ENCODE peak calls at places on chromosomes 13 and 19, in ten cellular contexts. K is activated naive CD4-positive, alpha-beta T cell; J is T-helper 17 cell; H is kidney tubule cell; R is RWPE1; Q is NCI-H2029 treated with DMSO at 0.1 percent for 48 hours; P is AG08395; D is activated CD8-positive, alpha-beta memory T cell treated with anti-CD3 and anti-CD28 coated beads for 1 hour; C is stimulated activated CD8-positive, alpha-beta memory T cell treated with anti-CD3 and anti-CD28 coated beads, Interleukin-15, amount 100 ng/mL, for 24 hours; V is left ventricle myocardium inferior. E is an unnamed sample.

GRCh38 chr13:113052206-113052605 is 53.4 kb upstream of the F7 start:
- DNase-seq in P (no peak), H (no peak), J (no peak), D (no peak), K (no peak), R (no peak), C (no peak), V (no peak), Q (no peak), E (no peak)

GRCh38 chr13:75175575-75175974 is 306.4 kb downstream of the TBC1D4 start:
- DNase-seq in V (no peak), J (no peak), D (no peak), H (no peak), K (no peak), C (no peak), R (no peak), P (no peak), Q (no peak), E (no peak)

GRCh38 chr19:35262101-35262761 is 6.5 kb upstream of the USF2 start:
- DNase-seq in D (no peak), V (no peak), Q (no peak), K (no peak), H (no peak), R (no peak), C (no peak), P (no peak), J (no peak), E (no peak)

GRCh38 chr13:75055296-75055695 is 426.7 kb downstream of the TBC1D4 start:
- DNase-seq in H (no peak), Q (no peak), J (no peak), K (no peak), P (no peak), D (no peak), V (no peak), R (no peak), C (no peak), E (no peak)

GRCh38 chr19:34171539-34171876 is 796 bp upstream of the LSM14A start:
- DNase-seq in J (no peak), P (peak; percentile 67), V (no peak), Q (peak; percentile 27), R (peak; percentile 64), H (peak; percentile 32), K (no peak), D (no peak), C (peak; percentile 20), E (no peak)

GRCh38 chr19:34041922-34042521 is 130.3 kb upstream of the LSM14A start:
- DNase-seq in P (peak; percentile 36), R (no peak), D (peak; percentile 63), H (peak; percentile 54), J (peak; percentile 48), K (peak; percentile 60), C (peak; percentile 62), Q (no peak), V (peak; percentile 59), E (peak; percentile 48)

GRCh38 chr13:53921473-53921872 is 892.9 kb downstream of the OLFM4 start:
- DNase-seq in J (no peak), C (no peak), P (no peak), D (no peak), H (no peak), V (no peak), K (no peak), R (no peak), Q (no peak), E (no peak)

GRCh38 chr13:44967656-44968451 is 21.4 kb downstream of the NUFIP1 start:
- DNase-seq in C (no peak), Q (no peak), R (no peak), V (no peak), H (no peak), P (peak; percentile 10), D (no peak), K (no peak), J (no peak), E (no peak)

GRCh38 chr13:23790591-23791170 is 98.5 kb downstream of the MIPEP start:
- DNase-seq in H (no peak), D (no peak), C (no peak), K (no peak), J (no peak), Q (no peak), P (peak; percentile 84), V (no peak), R (no peak), E (no peak)

GRCh38 chr13:20334309-20334708 is 102.2 kb upstream of the GJB6 start:
- DNase-seq in H (no peak), V (no peak), P (no peak), J (no peak), R (no peak), C (no peak), Q (no peak), D (no peak), K (no peak), E (no peak)

GRCh38 chr13:77529501-77529840 is 6.0 kb upstream of the SCEL start:
- DNase-seq in D (no peak), V (no peak), C (no peak), P (no peak), Q (no peak), H (no peak), J (no peak), R (no peak), K (no peak), E (no peak)

GRCh38 chr19:46513461-46514236 is 18.0 kb upstream of the PNMA8B start:
- DNase-seq in Q (peak; percentile 35), H (peak; percentile 66), P (peak; percentile 88), R (peak; percentile 63), C (peak; percentile 85), D (peak; percentile 80), K (peak; percentile 84), V (peak; percentile 78), J (no peak), E (peak; percentile 81)

GRCh38 chr13:21118180-21118579 is 56.8 kb upstream of the LATS2 start:
- DNase-seq in C (no peak), J (no peak), K (no peak), Q (no peak), V (no peak), H (no peak), R (no peak), P (no peak), D (no peak), E (no peak)

GRCh38 chr19:48991011-48991609 is 2.0 kb downstream of the GYS1 start:
- DNase-seq in K (no peak), R (no peak), P (no peak), D (no peak), H (no peak), Q (no peak), C (no peak), J (no peak), V (no peak), E (no peak)

GRCh38 chr13:66200555-66200954 is 1029.6 kb downstream of the PCDH9 start:
- DNase-seq in P (no peak), V (no peak), H (no peak), R (no peak), K (no peak), J (no peak), D (no peak), Q (no peak), C (no peak), E (no peak)

GRCh38 chr13:48078251-48078656 is 16.6 kb downstream of the MED4 start:
- DNase-seq in K (no peak), J (no peak), Q (no peak), V (no peak), D (no peak), P (no peak), C (no peak), R (peak; percentile 27), H (peak; percentile 59), E (no peak)

GRCh38 chr19:48628486-48629296 is 8.5 kb downstream of the DBP start:
- DNase-seq in Q (no peak), V (no peak), P (no peak), D (no peak), J (no peak), R (no peak), K (no peak), C (no peak), H (no peak), E (no peak)

GRCh38 chr13:113846639-113847318 is 17.1 kb downstream of the GAS6 start:
- DNase-seq in R (no peak), J (no peak), Q (no peak), V (no peak), P (no peak), K (no peak), D (no peak), C (no peak), H (no peak), E (no peak)

GRCh38 chr13:102344410-102344809 is 57.4 kb downstream of the FGF14 start:
- DNase-seq in P (no peak), D (no peak), K (no peak), C (no peak), J (no peak), R (no peak), H (no peak), Q (no peak), V (no peak), E (no peak)

GRCh38 chr13:43804461-43805070 is 17.8 kb upstream of the ENOX1 start:
- DNase-seq in D (no peak), V (no peak), K (no peak), C (no peak), Q (no peak), J (no peak), H (peak; percentile 68), P (peak; percentile 42), R (peak; percentile 46), E (peak; percentile 8)